ENCODE peak calls at places on chromosomes 6 and 20, in five cellular contexts. M is HepG2, D is heart left ventricle, A is fibroblast of lung, X is H1. P is an unnamed sample.

GRCh38 chr6:5672581-5673011 is 334.1 kb downstream of the NRN1 start:
- DNase-seq in M (no peak), D (no peak), A (peak), X (no peak), P (no peak)

GRCh38 chr6:5765141-5765760 is 241.5 kb downstream of the NRN1 start:
- DNase-seq in M (no peak), D (peak), A (no peak), X (no peak), P (peak)

GRCh38 chr6:147578159-147578558 is 69.7 kb downstream of the SAMD5 start:
- DNase-seq in M (no peak), D (no peak), A (no peak), X (no peak), P (no peak)

GRCh38 chr20:59751075-59751711 is 146.9 kb downstream of the PHACTR3 start:
- DNase-seq in M (peak), D (peak), A (peak), X (peak), P (peak)

GRCh38 chr6:14147891-14148290 is 30.3 kb downstream of the CD83 start:
- DNase-seq in M (no peak), D (no peak), A (peak), X (no peak), P (no peak)

GRCh38 chr20:13299401-13299800 is 78.3 kb downstream of the ISM1 start:
- DNase-seq in M (no peak), D (no peak), A (no peak), X (no peak), P (no peak)

GRCh38 chr6:13526718-13527668 is 39.6 kb upstream of the GFOD1 start:
- DNase-seq in M (no peak), D (peak), A (no peak), X (no peak), P (no peak)

GRCh38 chr6:2891768-2892170 is 11.3 kb downstream of the SERPINB9 start:
- DNase-seq in M (no peak), D (no peak), A (no peak), X (no peak), P (peak)

GRCh38 chr20:49559411-49560081 is 8.4 kb downstream of the PTGIS start:
- DNase-seq in M (no peak), D (no peak), A (peak), X (no peak), P (no peak)

GRCh38 chr6:30357678-30358339 is 12.9 kb downstream of the RPP21 start:
- DNase-seq in M (peak), D (peak), A (peak), X (peak), P (peak)

GRCh38 chr6:158488065-158488464 is 71.8 kb upstream of the TMEM181 start:
- DNase-seq in M (no peak), D (no peak), A (peak), X (no peak), P (no peak)

GRCh38 chr20:35660122-35660937 is 4.4 kb downstream of the CPNE1 start:
- DNase-seq in M (no peak), D (no peak), A (no peak), X (no peak), P (no peak)

GRCh38 chr6:18389479-18389878 is 2.3 kb downstream of the RNF144B start:
- DNase-seq in M (no peak), D (no peak), A (peak), X (no peak), P (no peak)

GRCh38 chr6:18388252-18388651 is 1.1 kb downstream of the RNF144B start:
- DNase-seq in M (no peak), D (no peak), A (peak), X (no peak), P (no peak)

GRCh38 chr6:18390476-18390875 is 3.3 kb downstream of the RNF144B start:
- DNase-seq in M (no peak), D (no peak), A (no peak), X (no peak), P (no peak)

GRCh38 chr6:18387061-18387721 is at the start of gene RNF144B:
- DNase-seq in M (peak), D (peak), A (peak), X (peak), P (peak)

GRCh38 chr6:18388942-18389341 is 1.8 kb downstream of the RNF144B start:
- DNase-seq in M (peak), D (no peak), A (peak), X (no peak), P (no peak)
- H3K27ac ChIP-seq in M (peak), D (peak), A (no peak), X (no peak), P (no peak)

DNA sequence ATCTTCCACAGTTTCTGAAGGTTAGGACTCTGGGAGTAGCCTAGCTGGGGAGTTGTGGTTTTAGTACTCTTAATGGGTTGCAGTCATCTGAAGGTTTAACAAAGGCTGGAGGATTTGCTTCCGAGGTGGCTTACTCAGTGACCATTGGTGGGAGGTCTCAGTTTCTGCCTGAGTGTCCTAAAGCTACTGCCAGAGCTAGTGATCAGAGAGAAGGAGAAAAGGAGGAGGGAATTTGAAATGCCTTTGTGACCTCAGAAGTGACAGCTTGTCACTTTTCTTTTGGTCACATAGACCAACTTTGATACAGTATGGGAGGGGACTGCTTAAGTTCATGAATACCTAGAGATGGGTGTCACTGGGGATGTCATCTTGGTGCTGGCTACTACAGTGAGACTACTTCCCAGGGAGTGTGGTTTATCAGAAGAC is 41.3 kb downstream of the NCOA3 start:
- DNase-seq in M (no peak), D (no peak), A (no peak), X (no peak), P (no peak)
- H3K27ac ChIP-seq in M (peak), D (no peak), A (no peak), X (no peak), P (no peak)

DNA sequence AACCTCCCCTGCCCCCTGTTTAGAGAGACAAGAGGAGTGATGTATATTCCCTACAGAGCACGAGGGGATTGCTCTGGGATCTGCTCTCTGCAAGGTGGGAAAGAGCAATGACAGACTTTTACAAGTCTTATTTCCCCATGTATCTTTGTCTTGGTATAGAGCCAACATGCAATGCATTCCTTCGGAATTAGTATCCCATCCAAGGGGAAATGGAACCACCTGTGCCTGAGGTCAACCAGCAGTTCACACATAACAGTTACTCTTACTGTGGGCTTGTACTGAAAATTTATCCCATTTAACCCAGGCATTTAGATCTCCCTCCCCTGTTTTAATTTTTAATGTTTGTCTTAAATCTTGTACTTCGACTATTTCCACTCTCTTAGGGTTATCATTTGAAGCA is 250.4 kb downstream of the C6orf118 start:
- DNase-seq in M (no peak), D (no peak), A (no peak), X (no peak), P (no peak)
- H3K27ac ChIP-seq in M (no peak), D (no peak), A (no peak), X (no peak), P (no peak)

GRCh38 chr6:42724825-42725224 is 2.4 kb upstream of the PRPH2 start:
- DNase-seq in M (no peak), D (no peak), A (no peak), X (no peak), P (no peak)

GRCh38 chr6:42726026-42726425 is 3.6 kb upstream of the PRPH2 start:
- DNase-seq in M (no peak), D (no peak), A (peak), X (no peak), P (no peak)

GRCh38 chr6:42727627-42728026 is 5.2 kb upstream of the PRPH2 start:
- DNase-seq in M (no peak), D (peak), A (peak), X (no peak), P (no peak)

GRCh38 chr6:42726485-42727083 is 4.2 kb upstream of the PRPH2 start:
- DNase-seq in M (peak), D (peak), A (peak), X (no peak), P (peak)

GRCh38 chr6:42727084-42727601 is 4.7 kb upstream of the PRPH2 start:
- DNase-seq in M (no peak), D (peak), A (peak), X (no peak), P (peak)
- H3K27ac ChIP-seq in M (no peak), D (peak), A (peak), X (no peak), P (peak)

DNA sequence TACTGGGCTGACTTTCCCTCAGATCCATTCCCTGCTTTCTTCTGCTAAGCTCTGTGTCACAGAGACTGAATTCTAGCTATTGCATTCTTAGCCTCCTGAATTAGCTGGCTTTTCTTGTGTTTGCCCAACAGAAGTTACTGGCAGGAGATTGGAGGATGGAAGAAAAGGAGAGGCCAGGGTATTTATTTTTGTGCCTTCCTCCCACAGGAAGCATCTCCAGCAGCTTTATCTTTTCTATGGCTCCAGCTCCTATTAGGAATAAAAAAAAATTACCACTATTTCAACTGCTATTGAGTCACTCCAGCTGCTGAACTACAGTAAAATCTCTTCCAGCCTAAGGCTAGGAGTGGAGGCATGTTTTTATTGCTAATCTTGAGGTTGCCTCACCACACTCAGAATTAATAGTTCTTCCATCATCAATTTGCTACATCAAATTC is 492.4 kb downstream of the RFPL4B start:
- DNase-seq in M (no peak), D (no peak), A (peak), X (no peak), P (no peak)
- H3K27ac ChIP-seq in M (no peak), D (no peak), A (no peak), X (no peak), P (no peak)

GRCh38 chr20:25225642-25226432 is 22.0 kb upstream of the PYGB start:
- DNase-seq in M (no peak), D (peak), A (no peak), X (no peak), P (no peak)
- H3K27ac ChIP-seq in M (no peak), D (peak), A (no peak), X (no peak), P (no peak)